ENCODE peak calls at places on chromosomes 5 and 9, in nine cellular contexts. One of them, this sample, is unnamed.

GRCh38 chr9:127133739-127134167 is 11.3 kb upstream of the ANGPTL2 start:
- DNase-seq in A549: no peak
- DNase-seq in fibroblast of the aortic adventitia: peak
- DNase-seq in fibroblast of mammary gland: peak
- DNase-seq in GM06990: no peak
- DNase-seq in cardiac fibroblast: peak
- DNase-seq in WERI-Rb-1: no peak
- DNase-seq in OCI-LY7: no peak
- DNase-seq in transverse colon: peak
- DNase-seq in this sample: peak

GRCh38 chr9:98214811-98215210 is 22.4 kb upstream of the CORO2A start:
- DNase-seq in fibroblast of the aortic adventitia: no peak
- DNase-seq in cardiac fibroblast: no peak
- DNase-seq in fibroblast of mammary gland: no peak
- DNase-seq in A549: no peak
- DNase-seq in OCI-LY7: no peak
- DNase-seq in GM06990: no peak
- DNase-seq in WERI-Rb-1: no peak
- DNase-seq in transverse colon: no peak
- DNase-seq in this sample: no peak

GRCh38 chr9:20684865-20685696 is 1.0 kb downstream of the FOCAD start:
- DNase-seq in WERI-Rb-1: no peak
- DNase-seq in OCI-LY7: no peak
- DNase-seq in transverse colon: no peak
- DNase-seq in GM06990: no peak
- DNase-seq in fibroblast of the aortic adventitia: peak
- DNase-seq in A549: peak
- DNase-seq in fibroblast of mammary gland: peak
- DNase-seq in cardiac fibroblast: peak
- DNase-seq in this sample: peak

GRCh38 chr9:589723-590122 is 251.8 kb upstream of the DMRT1 start:
- DNase-seq in WERI-Rb-1: no peak
- DNase-seq in cardiac fibroblast: peak
- DNase-seq in fibroblast of the aortic adventitia: peak
- DNase-seq in GM06990: no peak
- DNase-seq in OCI-LY7: peak
- DNase-seq in fibroblast of mammary gland: peak
- DNase-seq in A549: no peak
- DNase-seq in transverse colon: no peak
- DNase-seq in this sample: peak

GRCh38 chr9:121316852-121317373 is 49.0 kb downstream of the GSN start:
- DNase-seq in fibroblast of the aortic adventitia: no peak
- DNase-seq in cardiac fibroblast: no peak
- DNase-seq in GM06990: no peak
- DNase-seq in OCI-LY7: no peak
- DNase-seq in A549: no peak
- DNase-seq in WERI-Rb-1: no peak
- DNase-seq in fibroblast of mammary gland: no peak
- DNase-seq in transverse colon: no peak
- DNase-seq in this sample: no peak

GRCh38 chr5:8683528-8683927 is 814.6 kb downstream of the MTRR start:
- DNase-seq in cardiac fibroblast: peak
- DNase-seq in fibroblast of mammary gland: no peak
- DNase-seq in transverse colon: no peak
- DNase-seq in A549: no peak
- DNase-seq in OCI-LY7: no peak
- DNase-seq in WERI-Rb-1: no peak
- DNase-seq in GM06990: no peak
- DNase-seq in fibroblast of the aortic adventitia: no peak
- DNase-seq in this sample: peak

GRCh38 chr5:627840-628239 is 15.7 kb downstream of the CEP72 start:
- DNase-seq in fibroblast of mammary gland: no peak
- DNase-seq in transverse colon: no peak
- DNase-seq in fibroblast of the aortic adventitia: no peak
- DNase-seq in WERI-Rb-1: no peak
- DNase-seq in A549: no peak
- DNase-seq in GM06990: no peak
- DNase-seq in OCI-LY7: no peak
- DNase-seq in cardiac fibroblast: no peak
- DNase-seq in this sample: no peak

GRCh38 chr5:90640484-90641059 is 82.0 kb downstream of the ADGRV1 start:
- DNase-seq in A549: no peak
- DNase-seq in cardiac fibroblast: no peak
- DNase-seq in WERI-Rb-1: no peak
- DNase-seq in fibroblast of mammary gland: no peak
- DNase-seq in transverse colon: no peak
- DNase-seq in fibroblast of the aortic adventitia: no peak
- DNase-seq in OCI-LY7: no peak
- DNase-seq in GM06990: no peak
- DNase-seq in this sample: peak

GRCh38 chr9:19102181-19102630 is 498 bp downstream of the HAUS6 start:
- DNase-seq in WERI-Rb-1: peak
- DNase-seq in cardiac fibroblast: peak
- DNase-seq in transverse colon: peak
- DNase-seq in OCI-LY7: peak
- DNase-seq in fibroblast of mammary gland: no peak
- DNase-seq in fibroblast of the aortic adventitia: no peak
- DNase-seq in GM06990: no peak
- DNase-seq in A549: peak
- DNase-seq in this sample: no peak

GRCh38 chr5:157449011-157449723 is 10.8 kb upstream of the NIPAL4 start:
- DNase-seq in GM06990: no peak
- DNase-seq in OCI-LY7: no peak
- DNase-seq in fibroblast of mammary gland: peak
- DNase-seq in fibroblast of the aortic adventitia: peak
- DNase-seq in transverse colon: peak
- DNase-seq in cardiac fibroblast: peak
- DNase-seq in A549: no peak
- DNase-seq in WERI-Rb-1: no peak
- DNase-seq in this sample: no peak

GRCh38 chr5:157442989-157443619 is 16.9 kb upstream of the NIPAL4 start:
- DNase-seq in A549: no peak
- DNase-seq in GM06990: no peak
- DNase-seq in OCI-LY7: no peak
- DNase-seq in cardiac fibroblast: peak
- DNase-seq in transverse colon: no peak
- DNase-seq in fibroblast of the aortic adventitia: no peak
- DNase-seq in WERI-Rb-1: no peak
- DNase-seq in fibroblast of mammary gland: peak
- DNase-seq in this sample: no peak

GRCh38 chr5:157446077-157446930 is 13.7 kb upstream of the NIPAL4 start:
- DNase-seq in fibroblast of the aortic adventitia: no peak
- DNase-seq in A549: no peak
- DNase-seq in cardiac fibroblast: no peak
- DNase-seq in WERI-Rb-1: no peak
- DNase-seq in OCI-LY7: no peak
- DNase-seq in GM06990: no peak
- DNase-seq in fibroblast of mammary gland: no peak
- DNase-seq in transverse colon: no peak
- DNase-seq in this sample: no peak

GRCh38 chr5:157447246-157447645 is 12.8 kb upstream of the NIPAL4 start:
- DNase-seq in fibroblast of mammary gland: no peak
- DNase-seq in A549: no peak
- DNase-seq in GM06990: no peak
- DNase-seq in OCI-LY7: no peak
- DNase-seq in transverse colon: peak
- DNase-seq in cardiac fibroblast: no peak
- DNase-seq in WERI-Rb-1: no peak
- DNase-seq in fibroblast of the aortic adventitia: no peak
- DNase-seq in this sample: no peak

DNA sequence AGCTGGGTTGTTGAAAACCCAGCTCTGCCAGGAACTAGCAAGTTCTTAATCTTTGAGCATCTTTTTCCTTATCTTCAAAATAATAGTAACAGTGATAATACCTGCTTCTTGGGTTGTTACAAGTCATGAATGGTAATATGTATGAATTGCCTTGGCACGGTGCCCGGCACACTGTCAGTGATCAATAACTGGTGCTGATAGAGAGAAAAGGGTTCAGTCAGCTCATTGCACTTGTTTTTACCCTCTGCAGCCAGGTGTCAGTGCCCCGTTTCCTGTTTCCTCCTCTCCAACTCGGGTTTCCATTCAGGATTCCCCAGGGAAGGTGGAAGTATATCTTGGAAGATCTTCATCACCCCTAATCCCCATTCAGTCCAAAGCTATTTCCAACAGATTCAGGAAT is 15.8 kb upstream of the NIPAL4 start:
- DNase-seq in GM06990: no peak
- DNase-seq in transverse colon: no peak
- DNase-seq in OCI-LY7: no peak
- DNase-seq in fibroblast of the aortic adventitia: no peak
- DNase-seq in A549: no peak
- DNase-seq in cardiac fibroblast: no peak
- DNase-seq in WERI-Rb-1: no peak
- DNase-seq in fibroblast of mammary gland: no peak
- DNase-seq in this sample: no peak
- H3K4me3 ChIP-seq in GM06990: no peak
- H3K4me3 ChIP-seq in transverse colon: no peak
- H3K4me3 ChIP-seq in OCI-LY7: no peak
- H3K4me3 ChIP-seq in fibroblast of the aortic adventitia: no peak
- H3K4me3 ChIP-seq in A549: no peak
- H3K4me3 ChIP-seq in cardiac fibroblast: no peak
- H3K4me3 ChIP-seq in WERI-Rb-1: no peak
- H3K4me3 ChIP-seq in fibroblast of mammary gland: no peak
- H3K4me3 ChIP-seq in this sample: no peak

DNA sequence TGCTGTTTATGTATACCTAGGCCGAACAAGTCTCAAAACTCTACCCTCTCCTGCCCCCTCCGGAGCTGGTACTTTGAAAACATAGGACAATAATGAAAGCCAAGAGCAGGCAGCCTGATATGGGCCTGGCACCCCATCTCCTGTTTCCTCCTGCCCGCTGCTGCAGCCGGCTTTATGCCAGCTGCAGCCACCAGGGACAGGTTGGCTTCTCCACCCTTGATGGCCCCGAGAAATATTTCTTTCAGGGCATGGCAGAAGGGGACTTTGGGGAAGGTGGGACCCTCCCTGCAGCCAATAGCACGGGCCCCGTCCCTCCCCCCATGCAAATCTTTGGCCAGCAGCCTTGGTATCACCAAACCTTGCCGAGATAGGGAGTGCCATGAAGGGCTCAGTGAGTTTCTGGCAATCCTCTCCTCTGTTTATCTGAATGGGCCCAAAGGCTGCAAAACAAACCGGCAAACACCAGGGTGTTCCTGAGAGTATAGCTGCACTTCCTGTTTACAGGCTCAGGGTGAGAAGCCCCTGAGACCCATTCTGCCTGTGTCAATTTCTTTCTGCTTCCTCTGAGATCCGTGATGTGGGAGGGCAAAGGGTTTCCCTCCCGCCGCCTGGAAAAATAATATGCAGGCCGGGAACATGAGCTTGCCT is 73.4 kb upstream of the BOD1 start:
- DNase-seq in transverse colon: peak
- DNase-seq in fibroblast of the aortic adventitia: no peak
- DNase-seq in cardiac fibroblast: no peak
- DNase-seq in GM06990: peak
- DNase-seq in WERI-Rb-1: no peak
- DNase-seq in A549: peak
- DNase-seq in OCI-LY7: peak
- DNase-seq in fibroblast of mammary gland: no peak
- DNase-seq in this sample: peak
- TF ChIP-seq CTCF in transverse colon: peak
- TF ChIP-seq CTCF in fibroblast of the aortic adventitia: no peak
- TF ChIP-seq CTCF in cardiac fibroblast: no peak
- TF ChIP-seq CTCF in GM06990: no peak
- TF ChIP-seq CTCF in WERI-Rb-1: no peak
- TF ChIP-seq CTCF in A549: no peak
- TF ChIP-seq CTCF in OCI-LY7: peak
- TF ChIP-seq CTCF in fibroblast of mammary gland: no peak
- TF ChIP-seq CTCF in this sample: peak

GRCh38 chr5:131974622-131974955 is 29.1 kb upstream of the MEIKIN start:
- DNase-seq in A549: no peak
- DNase-seq in fibroblast of mammary gland: no peak
- DNase-seq in OCI-LY7: no peak
- DNase-seq in GM06990: no peak
- DNase-seq in cardiac fibroblast: no peak
- DNase-seq in transverse colon: no peak
- DNase-seq in fibroblast of the aortic adventitia: no peak
- DNase-seq in WERI-Rb-1: no peak
- DNase-seq in this sample: no peak

GRCh38 chr5:131974956-131975726 is 29.7 kb upstream of the MEIKIN start:
- DNase-seq in OCI-LY7: no peak
- DNase-seq in cardiac fibroblast: no peak
- DNase-seq in GM06990: no peak
- DNase-seq in fibroblast of the aortic adventitia: no peak
- DNase-seq in A549: no peak
- DNase-seq in transverse colon: no peak
- DNase-seq in fibroblast of mammary gland: no peak
- DNase-seq in WERI-Rb-1: no peak
- DNase-seq in this sample: no peak

GRCh38 chr5:131973981-131974380 is 28.5 kb upstream of the MEIKIN start:
- DNase-seq in transverse colon: no peak
- DNase-seq in WERI-Rb-1: no peak
- DNase-seq in GM06990: no peak
- DNase-seq in fibroblast of the aortic adventitia: no peak
- DNase-seq in OCI-LY7: no peak
- DNase-seq in fibroblast of mammary gland: no peak
- DNase-seq in cardiac fibroblast: no peak
- DNase-seq in A549: no peak
- DNase-seq in this sample: no peak

GRCh38 chr5:131976414-131977211 is 31.1 kb upstream of the MEIKIN start:
- DNase-seq in A549: no peak
- DNase-seq in fibroblast of the aortic adventitia: no peak
- DNase-seq in WERI-Rb-1: no peak
- DNase-seq in OCI-LY7: no peak
- DNase-seq in transverse colon: no peak
- DNase-seq in fibroblast of mammary gland: no peak
- DNase-seq in GM06990: no peak
- DNase-seq in cardiac fibroblast: no peak
- DNase-seq in this sample: no peak

DNA sequence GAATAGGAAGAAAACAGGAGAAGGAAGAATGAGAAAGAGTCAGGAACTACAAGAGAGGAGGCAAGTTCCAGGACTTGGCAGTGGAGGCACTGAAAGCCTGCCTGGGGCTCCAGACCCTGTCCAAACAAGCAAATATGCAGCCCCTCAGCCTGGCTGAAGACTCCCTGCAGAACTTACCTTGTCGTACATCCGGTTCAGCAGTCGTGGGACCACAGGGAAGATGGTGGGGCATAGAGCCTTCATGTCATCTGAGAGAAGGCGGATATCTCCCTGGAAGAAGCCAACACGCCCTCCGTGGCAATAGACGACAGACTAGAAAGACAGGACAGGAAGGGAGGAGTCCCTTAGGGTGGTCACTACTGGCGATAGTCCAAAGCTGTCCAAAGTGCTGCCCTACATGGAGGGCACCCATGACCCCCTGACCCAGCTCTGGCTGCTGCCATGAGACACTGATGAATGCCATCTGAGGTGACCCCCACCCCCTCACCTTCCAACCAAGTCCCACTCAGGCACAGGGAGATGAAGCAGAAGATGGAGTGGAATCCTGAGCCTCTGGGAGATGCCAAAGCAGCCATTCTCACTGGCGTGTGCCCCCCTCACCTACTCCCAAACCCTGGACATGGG is 27.7 kb upstream of the MEIKIN start:
- DNase-seq in fibroblast of mammary gland: no peak
- DNase-seq in transverse colon: no peak
- DNase-seq in A549: no peak
- DNase-seq in fibroblast of the aortic adventitia: no peak
- DNase-seq in GM06990: no peak
- DNase-seq in WERI-Rb-1: no peak
- DNase-seq in OCI-LY7: no peak
- DNase-seq in cardiac fibroblast: no peak
- DNase-seq in this sample: no peak
- H3K4me3 ChIP-seq in fibroblast of mammary gland: no peak
- H3K4me3 ChIP-seq in transverse colon: no peak
- H3K4me3 ChIP-seq in A549: no peak
- H3K4me3 ChIP-seq in fibroblast of the aortic adventitia: no peak
- H3K4me3 ChIP-seq in GM06990: no peak
- H3K4me3 ChIP-seq in WERI-Rb-1: no peak
- H3K4me3 ChIP-seq in OCI-LY7: no peak
- H3K4me3 ChIP-seq in cardiac fibroblast: no peak
- H3K4me3 ChIP-seq in this sample: no peak

GRCh38 chr9:10612649-10613398 is at the start of gene PTPRD:
- DNase-seq in A549: peak
- DNase-seq in cardiac fibroblast: peak
- DNase-seq in OCI-LY7: no peak
- DNase-seq in fibroblast of the aortic adventitia: peak
- DNase-seq in WERI-Rb-1: peak
- DNase-seq in fibroblast of mammary gland: peak
- DNase-seq in transverse colon: peak
- DNase-seq in GM06990: peak
- DNase-seq in this sample: peak
- TF ChIP-seq CTCF in A549: peak
- TF ChIP-seq CTCF in cardiac fibroblast: no peak
- TF ChIP-seq CTCF in OCI-LY7: no peak
- TF ChIP-seq CTCF in fibroblast of the aortic adventitia: peak
- TF ChIP-seq CTCF in WERI-Rb-1: peak
- TF ChIP-seq CTCF in fibroblast of mammary gland: no peak
- TF ChIP-seq CTCF in transverse colon: no peak
- TF ChIP-seq CTCF in GM06990: no peak
- TF ChIP-seq CTCF in this sample: peak